ENCODE peak calls at places on chromosomes 6 and 20, in five cellular contexts. Z, M, H, J and B are unnamed samples.

GRCh38 chr6:134787261-134787871 is 162.5 kb downstream of the ALDH8A1 start:
- DNase-seq in Z (no peak), M (no peak), H (no peak), J (no peak), B (no peak)

GRCh38 chr6:11497881-11498280 is 39.7 kb upstream of the TMEM170B start:
- DNase-seq in Z (no peak), M (no peak), H (no peak), J (no peak), B (no peak)

GRCh38 chr20:8879669-8880068 is 189.2 kb upstream of the PLCB4 start:
- DNase-seq in Z (no peak), M (no peak), H (no peak), J (no peak), B (no peak)

GRCh38 chr6:31877651-31878161 is 1.1 kb downstream of the SLC44A4 start:
- DNase-seq in Z (no peak), M (no peak), H (peak; percentile 75), J (no peak), B (no peak)

GRCh38 chr20:32019156-32019510 is 8.9 kb downstream of the CCM2L start:
- DNase-seq in Z (no peak), M (no peak), H (no peak), J (no peak), B (no peak)

GRCh38 chr20:62815066-62815991 is 1.5 kb upstream of the COL9A3 start:
- DNase-seq in Z (no peak), M (no peak), H (no peak), J (no peak), B (no peak)

GRCh38 chr6:136382676-136383075 is 93.0 kb upstream of the BCLAF1 start:
- DNase-seq in Z (no peak), M (no peak), H (no peak), J (no peak), B (no peak)

GRCh38 chr6:44543664-44544063 is 156.2 kb downstream of the CDC5L start:
- DNase-seq in Z (no peak), M (no peak), H (no peak), J (no peak), B (no peak)

GRCh38 chr6:186221-186965 is 105.9 kb upstream of the DUSP22 start:
- DNase-seq in Z (no peak), M (no peak), H (no peak), J (no peak), B (no peak)

GRCh38 chr6:150865406-150866146 is at the start of gene MTHFD1L:
- DNase-seq in Z (peak; percentile 71), M (peak; percentile 49), H (peak; percentile 64), J (peak; percentile 76), B (peak; percentile 16)

GRCh38 chr6:150596439-150596838 is 3.2 kb upstream of the PLEKHG1 start:
- DNase-seq in Z (no peak), M (no peak), H (no peak), J (no peak), B (no peak)

GRCh38 chr20:17848649-17849048 is 119.9 kb downstream of the SNX5 start:
- DNase-seq in Z (no peak), M (no peak), H (no peak), J (no peak), B (no peak)

GRCh38 chr6:33453361-33454008 is 891 bp upstream of the ZBTB9 start:
- DNase-seq in Z (no peak), M (no peak), H (no peak), J (no peak), B (no peak)

GRCh38 chr20:57950764-57951163 is 240.9 kb upstream of the PMEPA1 start:
- DNase-seq in Z (no peak), M (no peak), H (no peak), J (no peak), B (no peak)

GRCh38 chr20:58652606-58653303 is 1.7 kb downstream of the STX16 start:
- DNase-seq in Z (no peak), M (no peak), H (no peak), J (no peak), B (no peak)

GRCh38 chr6:162618463-162619002 is 109.0 kb downstream of the PRKN start:
- DNase-seq in Z (no peak), M (no peak), H (no peak), J (no peak), B (no peak)

GRCh38 chr20:6636209-6637159 is 131.0 kb upstream of the BMP2 start:
- DNase-seq in Z (no peak), M (no peak), H (no peak), J (no peak), B (peak; percentile 14)

GRCh38 chr20:41560971-41561370 is 57.2 kb downstream of the CHD6 start:
- DNase-seq in Z (no peak), M (no peak), H (no peak), J (no peak), B (no peak)

GRCh38 chr20:2948968-2949367 is 75.7 kb downstream of the PTPRA start:
- DNase-seq in Z (no peak), M (no peak), H (no peak), J (no peak), B (no peak)

GRCh38 chr6:34249469-34250370 is 914 bp upstream of the SMIM29 start:
- DNase-seq in Z (no peak), M (no peak), H (no peak), J (no peak), B (no peak)

GRCh38 chr6:40344566-40345185 is 242.5 kb downstream of the LRFN2 start:
- DNase-seq in Z (no peak), M (no peak), H (no peak), J (no peak), B (no peak)

GRCh38 chr6:30463651-30464618 is 25.4 kb upstream of the HLA-E start:
- DNase-seq in Z (peak; percentile 40), M (peak; percentile 51), H (no peak), J (peak; percentile 42), B (no peak)

GRCh38 chr6:54019860-54020259 is 91.4 kb upstream of the MLIP start:
- DNase-seq in Z (no peak), M (no peak), H (no peak), J (no peak), B (no peak)

GRCh38 chr6:37047421-37047931 is 42.0 kb downstream of the FGD2 start:
- DNase-seq in Z (no peak), M (no peak), H (no peak), J (no peak), B (no peak)

GRCh38 chr6:3522561-3523287 is 65.9 kb upstream of the SLC22A23 start:
- DNase-seq in Z (no peak), M (no peak), H (no peak), J (no peak), B (no peak)

GRCh38 chr6:129567374-129567773 is 142.6 kb downstream of the ARHGAP18 start:
- DNase-seq in Z (no peak), M (no peak), H (no peak), J (no peak), B (no peak)

GRCh38 chr6:167791036-167791779 is 35.5 kb upstream of the AFDN start:
- DNase-seq in Z (no peak), M (no peak), H (no peak), J (no peak), B (no peak)

GRCh38 chr6:27121640-27122039 is 125.9 kb upstream of the PRSS16 start:
- DNase-seq in Z (no peak), M (no peak), H (no peak), J (no peak), B (no peak)

GRCh38 chr20:49560186-49560585 is 7.8 kb downstream of the PTGIS start:
- DNase-seq in Z (no peak), M (no peak), H (no peak), J (no peak), B (no peak)

GRCh38 chr20:49557449-49557848 is 10.5 kb downstream of the PTGIS start:
- DNase-seq in Z (no peak), M (no peak), H (no peak), J (no peak), B (no peak)

GRCh38 chr20:49560646-49561045 is 7.3 kb downstream of the PTGIS start:
- DNase-seq in Z (no peak), M (no peak), H (no peak), J (no peak), B (no peak)

GRCh38 chr20:49559411-49560081 is 8.4 kb downstream of the PTGIS start:
- DNase-seq in Z (no peak), M (no peak), H (no peak), J (no peak), B (no peak)

DNA sequence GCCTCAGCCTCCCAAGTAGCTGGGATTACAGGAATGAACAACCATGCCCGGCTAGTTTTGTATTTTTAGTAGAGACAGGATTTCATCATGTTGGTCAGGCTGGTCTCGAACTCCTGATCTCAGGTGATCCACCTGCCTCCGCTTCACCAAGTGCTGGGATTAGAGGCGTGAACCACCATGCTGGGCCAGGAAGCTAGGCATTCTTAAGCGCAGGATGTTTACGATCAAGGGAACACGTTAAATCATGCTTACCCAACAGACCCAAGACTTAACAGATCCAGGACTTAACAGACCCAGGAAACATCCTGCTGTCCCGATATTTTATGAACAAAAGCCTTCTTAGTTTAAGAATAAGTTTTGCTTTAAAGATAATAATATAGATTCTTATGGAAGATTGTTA is 9.1 kb downstream of the PTGIS start:
- DNase-seq in Z (no peak), M (no peak), H (no peak), J (no peak), B (no peak)
- H3K27ac ChIP-seq in Z (peak overlapping the region; percentile 52), M (no peak overlapping the region), H (peak overlapping the region; percentile 65), J (no peak overlapping the region), B (no peak overlapping the region)

GRCh38 chr20:51434556-51435256 is 107.8 kb downstream of the NFATC2 start:
- DNase-seq in Z (no peak), M (no peak), H (no peak), J (no peak), B (no peak)
- TF ChIP-seq CTCF in Z (no peak), M (no peak), H (no peak), J (no peak), B (no peak)

GRCh38 chr6:4971851-4972250 is 32.0 kb downstream of the RPP40 start:
- DNase-seq in Z (no peak), M (no peak), H (no peak), J (no peak), B (no peak)

GRCh38 chr6:4974962-4975361 is 28.9 kb downstream of the RPP40 start:
- DNase-seq in Z (no peak), M (no peak), H (no peak), J (no peak), B (no peak)

GRCh38 chr6:4973972-4974885 is 29.6 kb downstream of the RPP40 start:
- DNase-seq in Z (no peak), M (no peak), H (no peak), J (no peak), B (peak; percentile 70)

GRCh38 chr6:4972438-4972837 is 31.4 kb downstream of the RPP40 start:
- DNase-seq in Z (no peak), M (no peak), H (no peak), J (no peak), B (no peak)

GRCh38 chr6:4973415-4973814 is 30.4 kb downstream of the RPP40 start:
- DNase-seq in Z (no peak), M (no peak), H (no peak), J (no peak), B (no peak)
- H3K27ac ChIP-seq in Z (no peak overlapping the region), M (no peak overlapping the region), H (peak overlapping the region; percentile 82), J (no peak overlapping the region), B (peak overlapping the region; percentile 72)

DNA sequence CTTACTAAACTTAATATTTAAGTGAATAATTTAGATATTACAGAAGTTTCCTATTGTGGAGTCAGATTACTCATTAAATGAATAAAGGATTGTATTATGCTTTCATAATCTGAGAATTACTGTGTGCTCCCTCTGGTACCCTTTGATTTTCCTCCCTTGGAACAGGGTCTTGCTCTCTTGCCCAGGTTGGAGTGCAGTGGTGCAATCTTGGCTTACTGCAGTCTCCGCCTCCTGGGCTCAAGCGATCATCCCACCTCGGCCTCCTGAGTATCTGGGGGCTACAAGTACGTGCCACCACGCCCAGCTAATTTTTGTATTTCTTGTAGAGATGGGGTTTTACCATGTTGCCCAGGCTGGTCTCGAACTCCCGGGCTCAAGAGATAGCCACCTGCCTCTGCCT is 9.6 kb downstream of the WTAP start:
- DNase-seq in Z (no peak), M (no peak), H (no peak), J (no peak), B (no peak)
- TF ChIP-seq CTCF in Z (no peak), M (no peak), H (no peak), J (no peak), B (no peak)